ENCODE peak calls at places on chromosomes 13 and 19, in nine cellular contexts. One of them, this sample, is unnamed.

GRCh38 chr19:12994701-12995595 is at the start of gene NFIX:
- DNase-seq in T-cell: peak
- DNase-seq in T-helper 1 cell: no peak
- DNase-seq in hypothalamus: no peak
- DNase-seq in stimulated activated CD8-positive, alpha-beta memory T cell treated with anti-CD3 and anti-CD28 coated beads, Interleukin-2, amount 100 ng/mL, for 1 hour: peak
- DNase-seq in SHP77 treated with DMSO at 0.1 percent for 48 hours: no peak
- DNase-seq in T-helper 2 cell: peak
- DNase-seq in CD4-positive, alpha-beta T cell: peak
- DNase-seq in EL: peak
- DNase-seq in this sample: no peak

GRCh38 chr13:21639604-21640003 is 31.3 kb upstream of the FGF9 start:
- DNase-seq in T-cell: no peak
- DNase-seq in T-helper 1 cell: no peak
- DNase-seq in hypothalamus: no peak
- DNase-seq in stimulated activated CD8-positive, alpha-beta memory T cell treated with anti-CD3 and anti-CD28 coated beads, Interleukin-2, amount 100 ng/mL, for 1 hour: no peak
- DNase-seq in SHP77 treated with DMSO at 0.1 percent for 48 hours: no peak
- DNase-seq in T-helper 2 cell: no peak
- DNase-seq in CD4-positive, alpha-beta T cell: no peak
- DNase-seq in EL: no peak
- DNase-seq in this sample: no peak

GRCh38 chr19:53960886-53961285 is 1.9 kb upstream of the CACNG8 start:
- DNase-seq in T-cell: no peak
- DNase-seq in T-helper 1 cell: no peak
- DNase-seq in hypothalamus: no peak
- DNase-seq in stimulated activated CD8-positive, alpha-beta memory T cell treated with anti-CD3 and anti-CD28 coated beads, Interleukin-2, amount 100 ng/mL, for 1 hour: no peak
- DNase-seq in SHP77 treated with DMSO at 0.1 percent for 48 hours: no peak
- DNase-seq in T-helper 2 cell: no peak
- DNase-seq in CD4-positive, alpha-beta T cell: no peak
- DNase-seq in EL: no peak
- DNase-seq in this sample: no peak

GRCh38 chr13:110330491-110331001 is 23.5 kb downstream of the COL4A2 start:
- DNase-seq in T-cell: no peak
- DNase-seq in T-helper 1 cell: no peak
- DNase-seq in hypothalamus: no peak
- DNase-seq in stimulated activated CD8-positive, alpha-beta memory T cell treated with anti-CD3 and anti-CD28 coated beads, Interleukin-2, amount 100 ng/mL, for 1 hour: no peak
- DNase-seq in SHP77 treated with DMSO at 0.1 percent for 48 hours: no peak
- DNase-seq in T-helper 2 cell: no peak
- DNase-seq in CD4-positive, alpha-beta T cell: no peak
- DNase-seq in EL: peak
- DNase-seq in this sample: no peak

GRCh38 chr13:35917942-35918645 is 213.1 kb downstream of the DCLK1 start:
- DNase-seq in T-cell: no peak
- DNase-seq in T-helper 1 cell: no peak
- DNase-seq in hypothalamus: no peak
- DNase-seq in stimulated activated CD8-positive, alpha-beta memory T cell treated with anti-CD3 and anti-CD28 coated beads, Interleukin-2, amount 100 ng/mL, for 1 hour: no peak
- DNase-seq in SHP77 treated with DMSO at 0.1 percent for 48 hours: no peak
- DNase-seq in T-helper 2 cell: no peak
- DNase-seq in CD4-positive, alpha-beta T cell: no peak
- DNase-seq in EL: no peak
- DNase-seq in this sample: no peak

GRCh38 chr19:31516756-31517155 is 167.5 kb upstream of the TSHZ3 start:
- DNase-seq in T-cell: no peak
- DNase-seq in T-helper 1 cell: no peak
- DNase-seq in hypothalamus: no peak
- DNase-seq in stimulated activated CD8-positive, alpha-beta memory T cell treated with anti-CD3 and anti-CD28 coated beads, Interleukin-2, amount 100 ng/mL, for 1 hour: no peak
- DNase-seq in SHP77 treated with DMSO at 0.1 percent for 48 hours: no peak
- DNase-seq in T-helper 2 cell: no peak
- DNase-seq in CD4-positive, alpha-beta T cell: no peak
- DNase-seq in EL: no peak
- DNase-seq in this sample: peak

GRCh38 chr19:7395360-7395781 is 46.6 kb downstream of the ARHGEF18 start:
- DNase-seq in T-cell: no peak
- DNase-seq in T-helper 1 cell: no peak
- DNase-seq in hypothalamus: no peak
- DNase-seq in stimulated activated CD8-positive, alpha-beta memory T cell treated with anti-CD3 and anti-CD28 coated beads, Interleukin-2, amount 100 ng/mL, for 1 hour: no peak
- DNase-seq in SHP77 treated with DMSO at 0.1 percent for 48 hours: no peak
- DNase-seq in T-helper 2 cell: peak
- DNase-seq in CD4-positive, alpha-beta T cell: no peak
- DNase-seq in EL: peak
- DNase-seq in this sample: no peak

GRCh38 chr19:571127-571974 is 1.0 kb upstream of the BSG start:
- DNase-seq in T-cell: peak
- DNase-seq in T-helper 1 cell: peak
- DNase-seq in hypothalamus: no peak
- DNase-seq in stimulated activated CD8-positive, alpha-beta memory T cell treated with anti-CD3 and anti-CD28 coated beads, Interleukin-2, amount 100 ng/mL, for 1 hour: no peak
- DNase-seq in SHP77 treated with DMSO at 0.1 percent for 48 hours: peak
- DNase-seq in T-helper 2 cell: peak
- DNase-seq in CD4-positive, alpha-beta T cell: peak
- DNase-seq in EL: peak
- DNase-seq in this sample: peak

GRCh38 chr19:57583104-57583520 is 833 bp upstream of the ZIK1 start:
- DNase-seq in T-cell: no peak
- DNase-seq in T-helper 1 cell: no peak
- DNase-seq in hypothalamus: no peak
- DNase-seq in stimulated activated CD8-positive, alpha-beta memory T cell treated with anti-CD3 and anti-CD28 coated beads, Interleukin-2, amount 100 ng/mL, for 1 hour: no peak
- DNase-seq in SHP77 treated with DMSO at 0.1 percent for 48 hours: no peak
- DNase-seq in T-helper 2 cell: no peak
- DNase-seq in CD4-positive, alpha-beta T cell: no peak
- DNase-seq in EL: no peak
- DNase-seq in this sample: no peak

GRCh38 chr13:98761126-98761978 is 8.9 kb upstream of the SLC15A1 start:
- DNase-seq in T-cell: no peak
- DNase-seq in T-helper 1 cell: peak
- DNase-seq in hypothalamus: no peak
- DNase-seq in stimulated activated CD8-positive, alpha-beta memory T cell treated with anti-CD3 and anti-CD28 coated beads, Interleukin-2, amount 100 ng/mL, for 1 hour: no peak
- DNase-seq in SHP77 treated with DMSO at 0.1 percent for 48 hours: no peak
- DNase-seq in T-helper 2 cell: peak
- DNase-seq in CD4-positive, alpha-beta T cell: no peak
- DNase-seq in EL: peak
- DNase-seq in this sample: no peak

GRCh38 chr13:91078093-91078679 is 269.3 kb upstream of the MIR17HG start:
- DNase-seq in T-cell: no peak
- DNase-seq in T-helper 1 cell: no peak
- DNase-seq in hypothalamus: no peak
- DNase-seq in stimulated activated CD8-positive, alpha-beta memory T cell treated with anti-CD3 and anti-CD28 coated beads, Interleukin-2, amount 100 ng/mL, for 1 hour: no peak
- DNase-seq in SHP77 treated with DMSO at 0.1 percent for 48 hours: peak
- DNase-seq in T-helper 2 cell: no peak
- DNase-seq in CD4-positive, alpha-beta T cell: no peak
- DNase-seq in EL: no peak
- DNase-seq in this sample: no peak

GRCh38 chr13:51643882-51644281 is 59.6 kb downstream of the WDFY2 start:
- DNase-seq in T-cell: no peak
- DNase-seq in T-helper 1 cell: no peak
- DNase-seq in hypothalamus: no peak
- DNase-seq in stimulated activated CD8-positive, alpha-beta memory T cell treated with anti-CD3 and anti-CD28 coated beads, Interleukin-2, amount 100 ng/mL, for 1 hour: no peak
- DNase-seq in SHP77 treated with DMSO at 0.1 percent for 48 hours: no peak
- DNase-seq in T-helper 2 cell: no peak
- DNase-seq in CD4-positive, alpha-beta T cell: no peak
- DNase-seq in EL: peak
- DNase-seq in this sample: no peak

GRCh38 chr19:19280561-19280960 is 7.5 kb upstream of the TM6SF2 start:
- DNase-seq in T-cell: no peak
- DNase-seq in T-helper 1 cell: no peak
- DNase-seq in hypothalamus: no peak
- DNase-seq in stimulated activated CD8-positive, alpha-beta memory T cell treated with anti-CD3 and anti-CD28 coated beads, Interleukin-2, amount 100 ng/mL, for 1 hour: no peak
- DNase-seq in SHP77 treated with DMSO at 0.1 percent for 48 hours: no peak
- DNase-seq in T-helper 2 cell: no peak
- DNase-seq in CD4-positive, alpha-beta T cell: no peak
- DNase-seq in EL: no peak
- DNase-seq in this sample: no peak